ENCODE peak calls at places on chromosomes 2 and 18, in six cellular contexts. Q, X, Y, P, H and W are unnamed samples.

GRCh38 chr2:102317715-102318114 is 6.4 kb downstream of the IL1RL1 start:
- DNase-seq in Q (no peak), P (no peak), X (no peak), Y (peak; percentile 58), H (no peak), W (no peak)

GRCh38 chr2:233811732-233812131 is 33.6 kb downstream of the MROH2A start:
- DNase-seq in Y (no peak), H (no peak), P (no peak), Q (no peak), X (no peak), W (no peak)

GRCh38 chr18:43267818-43268217 is 9.5 kb downstream of the SYT4 start:
- DNase-seq in Q (no peak), P (no peak), Y (no peak), X (no peak), H (no peak), W (no peak)

GRCh38 chr2:3264010-3264744 is 113.4 kb downstream of the EIPR1 start:
- DNase-seq in X (no peak), Q (no peak), P (no peak), Y (no peak), H (no peak), W (no peak)

GRCh38 chr2:101706121-101706818 is 8.8 kb downstream of the MAP4K4 start:
- DNase-seq in H (no peak), Y (no peak), X (no peak), P (no peak), Q (no peak), W (no peak)

GRCh38 chr18:159037-159652 is 788 bp downstream of the USP14 start:
- DNase-seq in H (no peak), Q (peak; percentile 41), Y (peak; percentile 23), X (no peak), P (no peak), W (no peak)

GRCh38 chr18:62759704-62760402 is 44.5 kb downstream of the PHLPP1 start:
- DNase-seq in Y (peak; percentile 37), H (no peak), X (no peak), Q (no peak), P (no peak), W (no peak)

GRCh38 chr18:24009651-24010333 is 4.8 kb upstream of the TTC39C start:
- DNase-seq in H (no peak), X (no peak), Y (no peak), Q (no peak), P (no peak), W (no peak)

GRCh38 chr2:198036029-198036879 is 231.9 kb downstream of the PLCL1 start:
- DNase-seq in X (no peak), Q (no peak), P (no peak), Y (no peak), H (no peak), W (no peak)

GRCh38 chr2:191369034-191369433 is 123.8 kb downstream of the MYO1B start:
- DNase-seq in Y (peak; percentile 13), P (no peak), Q (no peak), X (no peak), H (no peak), W (no peak)

GRCh38 chr2:238263204-238264071 is 23.6 kb upstream of the HES6 start:
- DNase-seq in H (peak; percentile 43), Q (peak; percentile 91), Y (peak; percentile 93), P (peak; percentile 91), X (peak; percentile 61), W (peak; percentile 88)

GRCh38 chr2:111663471-111663951 is 220.5 kb downstream of the ANAPC1 start:
- DNase-seq in P (no peak), Q (peak; percentile 29), X (no peak), Y (peak; percentile 16), H (no peak), W (no peak)

GRCh38 chr2:71190959-71191943 is 35.7 kb downstream of the PAIP2B start:
- DNase-seq in X (no peak), Q (no peak), H (no peak), Y (peak; percentile 24), P (no peak), W (no peak)

GRCh38 chr2:28035163-28035690 is 144.7 kb downstream of the BABAM2 start:
- DNase-seq in P (no peak), H (no peak), Y (no peak), X (no peak), Q (no peak), W (no peak)

GRCh38 chr2:21039080-21039556 is 4.8 kb downstream of the APOB start:
- DNase-seq in Y (no peak), X (no peak), P (no peak), H (no peak), Q (no peak), W (no peak)

GRCh38 chr2:100142393-100142792 is at the start of gene AFF3:
- DNase-seq in X (no peak), Q (no peak), P (no peak), Y (no peak), H (peak; percentile 22), W (no peak)

GRCh38 chr18:7035807-7036206 is 81.8 kb downstream of the LAMA1 start:
- DNase-seq in Q (no peak), P (no peak), H (no peak), Y (no peak), X (no peak), W (no peak)

GRCh38 chr2:235097196-235097895 is 145.5 kb downstream of the SH3BP4 start:
- DNase-seq in X (no peak), Y (no peak), H (no peak), Q (peak; percentile 37), P (no peak), W (no peak)

GRCh38 chr2:201182650-201183372 is at the start of gene CASP10:
- DNase-seq in Q (no peak), P (no peak), X (no peak), H (no peak), Y (peak; percentile 95), W (peak; percentile 35)

GRCh38 chr2:3628241-3628679 is 29.7 kb upstream of the ALLC start:
- DNase-seq in H (no peak), Y (no peak), Q (peak; percentile 44), X (no peak), P (no peak), W (peak; percentile 44)